ENCODE peak calls at places on chromosome 4, in seven cellular contexts. V is SK-N-SH, D is HCT116, F is H1, O is HepG2, M is GM12878, K is K562. X is an unnamed sample.

GRCh38 chr4:85929926-85930325 is 429.9 kb downstream of the MAPK10 start:
- DNase-seq in V (no peak), D (no peak), F (no peak), O (peak; percentile 7), M (no peak), K (no peak), X (peak; percentile 19)

GRCh38 chr4:155543126-155543765 is 123.4 kb upstream of the GUCY1A1 start:
- DNase-seq in V (no peak), D (no peak), F (no peak), O (no peak), M (no peak), K (no peak), X (no peak)

GRCh38 chr4:47215759-47216158 is 184.4 kb downstream of the GABRB1 start:
- DNase-seq in V (no peak), D (no peak), F (no peak), O (no peak), M (no peak), K (no peak), X (no peak)

GRCh38 chr4:103075435-103075893 is 1.1 kb downstream of the SLC9B2 start:
- DNase-seq in V (peak; percentile 26), D (peak; percentile 1), F (no peak), O (peak; percentile 96), M (no peak), K (no peak), X (no peak)

GRCh38 chr4:2441393-2442174 is 22.8 kb downstream of the CFAP99 start:
- DNase-seq in V (peak; percentile 83), D (peak; percentile 85), F (peak; percentile 86), O (peak; percentile 80), M (peak; percentile 35), K (peak; percentile 96), X (no peak)

GRCh38 chr4:165152527-165152926 is 39.9 kb upstream of the TMEM192 start:
- DNase-seq in V (no peak), D (no peak), F (no peak), O (no peak), M (no peak), K (no peak), X (no peak)

GRCh38 chr4:37967749-37968148 is 7.6 kb downstream of the PTTG2 start:
- DNase-seq in V (no peak), D (no peak), F (no peak), O (peak; percentile 12), M (no peak), K (no peak), X (no peak)

GRCh38 chr4:74370912-74371311 is 6.0 kb downstream of the EREG start:
- DNase-seq in V (peak; percentile 42), D (peak; percentile 70), F (no peak), O (peak; percentile 65), M (no peak), K (peak; percentile 23), X (peak; percentile 77)

GRCh38 chr4:112031712-112032328 is 113.4 kb upstream of the FAM241A start:
- DNase-seq in V (peak; percentile 36), D (peak; percentile 48), F (no peak), O (peak; percentile 25), M (peak; percentile 13), K (peak; percentile 40), X (peak; percentile 21)

GRCh38 chr4:132332932-132333722 is 816.0 kb upstream of the PCDH10 start:
- DNase-seq in V (peak; percentile 8), D (peak; percentile 21), F (no peak), O (peak; percentile 3), M (no peak), K (peak; percentile 8), X (no peak)

GRCh38 chr4:149465941-149466340 is 349.7 kb downstream of the IQCM start:
- DNase-seq in V (no peak), D (no peak), F (no peak), O (no peak), M (no peak), K (no peak), X (no peak)

GRCh38 chr4:78058591-78059523 is 1.7 kb downstream of the FRAS1 start:
- DNase-seq in V (peak; percentile 72), D (no peak), F (peak; percentile 21), O (peak; percentile 19), M (no peak), K (no peak), X (peak; percentile 30)

GRCh38 chr4:160044693-160045092 is 941.8 kb downstream of the RAPGEF2 start:
- DNase-seq in V (no peak), D (no peak), F (no peak), O (no peak), M (peak; percentile 7), K (no peak), X (no peak)

GRCh38 chr4:2954358-2955185 is 8.6 kb downstream of the NOP14 start:
- DNase-seq in V (peak; percentile 61), D (peak; percentile 13), F (no peak), O (no peak), M (peak; percentile 75), K (peak; percentile 59), X (no peak)

GRCh38 chr4:6658635-6659075 is 18.2 kb downstream of the MRFAP1 start:
- DNase-seq in V (no peak), D (no peak), F (no peak), O (no peak), M (no peak), K (no peak), X (no peak)

GRCh38 chr4:33954759-33955158 is 2289.6 kb downstream of the ARAP2 start:
- DNase-seq in V (no peak), D (no peak), F (no peak), O (no peak), M (no peak), K (no peak), X (no peak)

GRCh38 chr4:59060895-59061294 is 1950.7 kb upstream of the IGFBP7 start:
- DNase-seq in V (no peak), D (no peak), F (no peak), O (no peak), M (no peak), K (no peak), X (no peak)

GRCh38 chr4:81084624-81085023 is 54.1 kb downstream of the BMP3 start:
- DNase-seq in V (no peak), D (no peak), F (no peak), O (no peak), M (no peak), K (no peak), X (no peak)

GRCh38 chr4:81631958-81632439 is 160.3 kb upstream of the RASGEF1B start:
- DNase-seq in V (no peak), D (no peak), F (no peak), O (peak; percentile 49), M (no peak), K (peak; percentile 9), X (peak; percentile 13)

GRCh38 chr4:171880136-171880535 is 66.9 kb downstream of the GALNTL6 start:
- DNase-seq in V (no peak), D (peak; percentile 33), F (no peak), O (no peak), M (no peak), K (no peak), X (no peak)

GRCh38 chr4:163693211-163693610 is 198.7 kb downstream of the TMA16 start:
- DNase-seq in V (no peak), D (no peak), F (no peak), O (no peak), M (no peak), K (no peak), X (no peak)

GRCh38 chr4:128380306-128380705 is 92.7 kb upstream of the PGRMC2 start:
- DNase-seq in V (no peak), D (no peak), F (no peak), O (no peak), M (no peak), K (no peak), X (no peak)

GRCh38 chr4:138070816-138071215 is 171.3 kb downstream of the SLC7A11 start:
- DNase-seq in V (no peak), D (no peak), F (no peak), O (no peak), M (no peak), K (no peak), X (no peak)

GRCh38 chr4:88457307-88458090 is 580 bp downstream of the HERC5 start:
- DNase-seq in V (peak; percentile 74), D (peak; percentile 6), F (no peak), O (no peak), M (no peak), K (no peak), X (peak; percentile 37)

GRCh38 chr4:71732066-71732465 is 51.8 kb downstream of the GC start:
- DNase-seq in V (no peak), D (no peak), F (no peak), O (no peak), M (no peak), K (no peak), X (no peak)

GRCh38 chr4:71729856-71730255 is 54.0 kb downstream of the GC start:
- DNase-seq in V (no peak), D (no peak), F (no peak), O (no peak), M (no peak), K (no peak), X (no peak)

DNA sequence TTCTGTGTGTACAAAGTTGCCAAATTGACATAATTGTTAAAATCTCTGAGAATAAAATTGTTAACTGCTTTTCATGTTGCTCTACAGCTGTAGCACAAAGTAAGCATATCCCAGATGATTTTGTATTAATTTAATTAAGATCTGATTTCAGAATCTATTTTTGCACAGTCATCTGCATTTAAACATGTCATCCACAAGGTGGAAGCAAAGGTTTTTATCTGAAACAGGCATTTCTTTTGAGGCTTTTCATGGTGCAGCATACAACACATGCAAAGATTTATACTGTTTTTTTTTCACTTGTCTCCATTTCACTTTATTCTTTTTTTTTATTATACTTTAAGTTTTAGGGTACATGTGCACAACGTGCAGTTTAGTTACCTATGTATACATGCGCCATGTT is 51.2 kb downstream of the GC start:
- DNase-seq in V (peak; percentile 2), D (no peak), F (no peak), O (peak; percentile 13), M (no peak), K (peak; percentile 9), X (no peak)
- TF ChIP-seq JUND in V (no peak), D (no peak), F (no peak), O (no peak), M (no peak), K (no peak), X (no peak)

GRCh38 chr4:55853484-55854046 is at the start of gene EXOC1:
- DNase-seq in V (peak; percentile 92), D (peak; percentile 93), F (peak; percentile 87), O (peak; percentile 95), M (peak; percentile 82), K (peak; percentile 95), X (peak; percentile 94)

GRCh38 chr4:55851885-55852284 is 1.6 kb upstream of the EXOC1 start:
- DNase-seq in V (no peak), D (no peak), F (no peak), O (peak; percentile 70), M (no peak), K (no peak), X (no peak)

GRCh38 chr4:55854132-55854531 is 684 bp downstream of the EXOC1 start:
- DNase-seq in V (peak; percentile 14), D (no peak), F (no peak), O (no peak), M (no peak), K (peak; percentile 9), X (no peak)

GRCh38 chr4:55849724-55850123 is 3.7 kb upstream of the EXOC1 start:
- DNase-seq in V (no peak), D (no peak), F (no peak), O (no peak), M (no peak), K (no peak), X (no peak)
- TF ChIP-seq JUND in V (no peak), D (no peak), F (no peak), O (no peak), M (no peak), K (no peak), X (no peak)

GRCh38 chr4:7735395-7735794 is 204.3 kb downstream of the AFAP1 start:
- DNase-seq in V (no peak), D (no peak), F (no peak), O (no peak), M (no peak), K (no peak), X (no peak)
- TF ChIP-seq JUND in V (no peak), D (no peak), F (no peak), O (no peak), M (no peak), K (no peak), X (no peak)

GRCh38 chr4:153114771-153115321 is 89.4 kb upstream of the TRIM2 start:
- DNase-seq in V (no peak), D (peak; percentile 69), F (no peak), O (no peak), M (no peak), K (no peak), X (no peak)
- TF ChIP-seq JUND in V (no peak), D (peak; percentile 53), F (no peak), O (no peak), M (no peak), K (no peak), X (no peak)

X was measured in T47D.